ENCODE peak calls at places on chromosomes 4 and X, in ten cellular contexts. B, E, X, K, R, Q, J, I, M and V are unnamed samples.

GRCh38 chr4:113141901-113142346 is 92.5 kb downstream of the ANK2 start:
- DNase-seq in B (no peak), E (no peak), X (no peak), K (peak), R (no peak), Q (no peak), J (no peak), I (peak), M (peak), V (no peak)

GRCh38 chr4:102871772-102872171 is 3.0 kb downstream of the CISD2 start:
- DNase-seq in B (no peak), E (no peak), X (no peak), K (no peak), R (no peak), Q (no peak), J (no peak), I (no peak), M (no peak), V (no peak)

GRCh38 chrX:23554304-23554703 is 113.0 kb upstream of the PRDX4 start:
- DNase-seq in B (no peak), E (no peak), X (no peak), K (peak), R (no peak), Q (no peak), J (no peak), I (peak), M (peak), V (no peak)

GRCh38 chr4:88610771-88611170 is 18.5 kb downstream of the HERC3 start:
- DNase-seq in B (peak), E (no peak), X (no peak), K (no peak), R (no peak), Q (no peak), J (peak), I (no peak), M (peak), V (no peak)

GRCh38 chrX:12792711-12793110 is 1.5 kb downstream of the PRPS2 start:
- DNase-seq in B (no peak), E (no peak), X (no peak), K (no peak), R (no peak), Q (no peak), J (no peak), I (no peak), M (no peak), V (no peak)

GRCh38 chrX:4435905-4436304 is 722.5 kb upstream of the PRKX start:
- DNase-seq in B (no peak), E (no peak), X (no peak), K (no peak), R (no peak), Q (no peak), J (no peak), I (no peak), M (no peak), V (no peak)

GRCh38 chr4:169993531-169993930 is 32.7 kb downstream of the MFAP3L start:
- DNase-seq in B (no peak), E (no peak), X (no peak), K (no peak), R (no peak), Q (no peak), J (no peak), I (no peak), M (no peak), V (no peak)

GRCh38 chr4:159008671-159009070 is 94.2 kb upstream of the RAPGEF2 start:
- DNase-seq in B (no peak), E (no peak), X (no peak), K (no peak), R (no peak), Q (no peak), J (no peak), I (no peak), M (no peak), V (no peak)

GRCh38 chr4:105710012-105710600 is 1.5 kb downstream of the GSTCD start:
- DNase-seq in B (no peak), E (no peak), X (no peak), K (no peak), R (no peak), Q (no peak), J (no peak), I (no peak), M (no peak), V (peak)

GRCh38 chr4:178556796-178557195 is 1114.6 kb upstream of the AGA start:
- DNase-seq in B (no peak), E (no peak), X (no peak), K (peak), R (no peak), Q (no peak), J (no peak), I (peak), M (no peak), V (no peak)

GRCh38 chrX:124098089-124098488 is 136.6 kb downstream of the STAG2 start:
- DNase-seq in B (no peak), E (no peak), X (no peak), K (peak), R (no peak), Q (no peak), J (no peak), I (no peak), M (peak), V (no peak)

GRCh38 chrX:108312938-108313337 is 125.3 kb downstream of the COL4A6 start:
- DNase-seq in B (peak), E (no peak), X (peak), K (peak), R (no peak), Q (no peak), J (peak), I (peak), M (peak), V (no peak)

GRCh38 chr4:478373-478772 is 20.6 kb downstream of the ZNF721 start:
- DNase-seq in B (no peak), E (no peak), X (no peak), K (no peak), R (no peak), Q (no peak), J (no peak), I (no peak), M (peak), V (no peak)

GRCh38 chr4:185142911-185143595 is at the start of gene SLC25A4:
- DNase-seq in B (peak), E (peak), X (peak), K (peak), R (peak), Q (peak), J (peak), I (peak), M (peak), V (peak)

GRCh38 chr4:84479663-84480062 is 19.4 kb downstream of the NKX6-1 start:
- DNase-seq in B (no peak), E (no peak), X (no peak), K (no peak), R (no peak), Q (no peak), J (no peak), I (no peak), M (no peak), V (no peak)

GRCh38 chrX:154310991-154311541 is 15.5 kb downstream of the TKTL1 start:
- DNase-seq in B (no peak), E (no peak), X (no peak), K (no peak), R (no peak), Q (no peak), J (no peak), I (no peak), M (peak), V (no peak)

GRCh38 chrX:24955372-24955771 is 60.4 kb downstream of the ARX start:
- DNase-seq in B (no peak), E (no peak), X (no peak), K (no peak), R (no peak), Q (no peak), J (no peak), I (no peak), M (no peak), V (no peak)

GRCh38 chr4:113700602-113701150 is 60.9 kb downstream of the CAMK2D start:
- DNase-seq in B (no peak), E (no peak), X (no peak), K (no peak), R (no peak), Q (no peak), J (no peak), I (no peak), M (no peak), V (no peak)

GRCh38 chr4:104829761-104830160 is 316.9 kb upstream of the TET2 start:
- DNase-seq in B (no peak), E (no peak), X (no peak), K (no peak), R (no peak), Q (no peak), J (no peak), I (no peak), M (no peak), V (no peak)

GRCh38 chrX:47831788-47832187 is 4.9 kb upstream of the ZNF81 start:
- DNase-seq in B (peak), E (peak), X (peak), K (peak), R (peak), Q (peak), J (no peak), I (peak), M (peak), V (peak)

GRCh38 chr4:141560056-141560455 is 76.3 kb upstream of the IL15 start:
- DNase-seq in B (no peak), E (no peak), X (no peak), K (no peak), R (no peak), Q (no peak), J (no peak), I (no peak), M (peak), V (no peak)

GRCh38 chrX:153460826-153461225 is 9.6 kb downstream of the HAUS7 start:
- DNase-seq in B (no peak), E (peak), X (peak), K (peak), R (peak), Q (peak), J (peak), I (no peak), M (peak), V (no peak)

GRCh38 chr4:180828455-180829018 is 1414.7 kb upstream of the TENM3 start:
- DNase-seq in B (no peak), E (no peak), X (no peak), K (peak), R (no peak), Q (no peak), J (no peak), I (peak), M (peak), V (no peak)

GRCh38 chr4:8201341-8201781 is 2.3 kb downstream of the SH3TC1 start:
- DNase-seq in B (no peak), E (peak), X (no peak), K (no peak), R (peak), Q (no peak), J (no peak), I (no peak), M (no peak), V (no peak)

GRCh38 chrX:129496625-129497024 is 26.7 kb downstream of the SMARCA1 start:
- DNase-seq in B (no peak), E (no peak), X (no peak), K (no peak), R (no peak), Q (no peak), J (no peak), I (no peak), M (peak), V (no peak)

GRCh38 chrX:129494887-129495286 is 28.4 kb downstream of the SMARCA1 start:
- DNase-seq in B (no peak), E (no peak), X (no peak), K (no peak), R (no peak), Q (no peak), J (no peak), I (no peak), M (no peak), V (no peak)

GRCh38 chrX:129493643-129494042 is 29.6 kb downstream of the SMARCA1 start:
- DNase-seq in B (no peak), E (no peak), X (no peak), K (no peak), R (no peak), Q (no peak), J (no peak), I (no peak), M (peak), V (no peak)

GRCh38 chrX:129495941-129496340 is 27.3 kb downstream of the SMARCA1 start:
- DNase-seq in B (no peak), E (no peak), X (no peak), K (no peak), R (no peak), Q (no peak), J (no peak), I (no peak), M (peak), V (no peak)

DNA sequence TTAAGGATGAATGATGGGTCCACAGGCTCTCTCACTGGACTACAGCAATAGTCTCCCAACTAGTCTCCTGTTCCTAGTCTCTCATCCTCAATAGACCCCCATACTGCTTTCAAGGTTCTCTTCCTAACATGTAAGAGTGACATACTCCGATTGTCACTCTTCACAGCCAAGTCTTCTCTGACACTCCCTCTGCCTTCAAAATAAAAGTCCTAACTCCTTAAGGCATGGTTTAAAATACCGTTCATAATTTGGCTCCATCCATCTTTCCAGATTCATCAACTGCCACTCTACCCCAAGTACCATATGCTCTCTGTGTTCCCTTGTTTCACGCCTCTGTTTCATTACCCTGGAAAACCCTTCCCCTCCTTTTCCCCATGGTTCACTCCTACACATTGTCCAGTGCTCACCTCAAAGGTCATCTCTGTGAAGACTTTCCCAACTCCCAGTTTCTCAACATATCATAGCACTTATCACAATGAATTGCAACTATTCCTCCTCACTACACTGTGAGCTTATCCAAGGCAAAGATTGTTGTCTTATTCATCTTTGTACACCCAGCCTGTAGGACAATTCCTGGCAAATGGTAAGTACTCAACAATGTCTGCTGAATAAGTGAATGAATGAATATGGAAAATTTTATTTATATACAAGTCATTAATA is 26.0 kb downstream of the SMARCA1 start:
- DNase-seq in B (no peak), E (no peak), X (no peak), K (no peak), R (no peak), Q (no peak), J (no peak), I (no peak), M (no peak), V (no peak)
- H3K27ac ChIP-seq in B (no peak), E (no peak), X (no peak), K (no peak), R (no peak), Q (no peak), J (no peak), I (no peak), M (no peak), V (no peak)

GRCh38 chrX:54529166-54529558 is 857 bp upstream of the GNL3L start:
- DNase-seq in B (no peak), E (no peak), X (no peak), K (no peak), R (no peak), Q (no peak), J (no peak), I (no peak), M (no peak), V (no peak)

GRCh38 chrX:54529559-54530357 is at the start of gene GNL3L:
- DNase-seq in B (peak), E (peak), X (peak), K (peak), R (peak), Q (peak), J (peak), I (peak), M (peak), V (peak)

GRCh38 chrX:54534271-54534670 is 4.3 kb downstream of the GNL3L start:
- DNase-seq in B (no peak), E (no peak), X (no peak), K (no peak), R (no peak), Q (no peak), J (no peak), I (no peak), M (no peak), V (no peak)

GRCh38 chrX:54530358-54530900 is 410 bp downstream of the GNL3L start:
- DNase-seq in B (no peak), E (no peak), X (no peak), K (no peak), R (no peak), Q (no peak), J (no peak), I (no peak), M (no peak), V (no peak)
- TF ChIP-seq POLR2A in B (no peak), E (no peak), X (no peak), K (no peak), R (no peak), Q (no peak), J (no peak), I (no peak), M (no peak), V (no peak)

GRCh38 chrX:10512258-10512657 is 108.1 kb downstream of the MID1 start:
- DNase-seq in B (no peak), E (no peak), X (no peak), K (no peak), R (no peak), Q (no peak), J (no peak), I (no peak), M (peak), V (no peak)

GRCh38 chrX:10516781-10517322 is 103.5 kb downstream of the MID1 start:
- DNase-seq in B (no peak), E (no peak), X (no peak), K (no peak), R (no peak), Q (no peak), J (no peak), I (no peak), M (no peak), V (no peak)

GRCh38 chrX:10512741-10513140 is 107.6 kb downstream of the MID1 start:
- DNase-seq in B (no peak), E (no peak), X (no peak), K (no peak), R (no peak), Q (no peak), J (no peak), I (no peak), M (no peak), V (no peak)

GRCh38 chrX:10513974-10514373 is 106.4 kb downstream of the MID1 start:
- DNase-seq in B (no peak), E (no peak), X (no peak), K (peak), R (no peak), Q (no peak), J (no peak), I (no peak), M (no peak), V (no peak)

DNA sequence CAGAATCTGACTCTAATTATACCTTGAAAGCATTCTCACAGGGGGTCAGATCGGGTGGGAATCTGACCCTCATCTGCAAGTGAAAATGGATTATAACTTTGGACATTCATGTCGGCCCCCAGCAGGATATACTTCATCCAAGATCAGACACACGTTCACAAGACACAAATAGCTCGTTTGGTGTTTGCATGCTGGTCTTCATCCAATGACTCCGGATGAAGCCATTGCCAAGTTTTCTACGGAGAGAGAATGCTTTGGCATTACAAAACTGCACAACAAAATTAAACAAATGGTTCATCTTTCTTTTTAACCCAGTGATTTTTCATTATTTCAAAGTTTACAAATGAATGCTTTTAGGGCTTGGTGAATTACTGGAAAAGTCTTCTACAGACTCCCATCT is 105.5 kb downstream of the MID1 start:
- DNase-seq in B (no peak), E (no peak), X (no peak), K (no peak), R (no peak), Q (no peak), J (no peak), I (no peak), M (peak), V (no peak)
- H3K27ac ChIP-seq in B (no peak), E (peak), X (no peak), K (no peak), R (no peak), Q (no peak), J (peak), I (no peak), M (no peak), V (no peak)

DNA sequence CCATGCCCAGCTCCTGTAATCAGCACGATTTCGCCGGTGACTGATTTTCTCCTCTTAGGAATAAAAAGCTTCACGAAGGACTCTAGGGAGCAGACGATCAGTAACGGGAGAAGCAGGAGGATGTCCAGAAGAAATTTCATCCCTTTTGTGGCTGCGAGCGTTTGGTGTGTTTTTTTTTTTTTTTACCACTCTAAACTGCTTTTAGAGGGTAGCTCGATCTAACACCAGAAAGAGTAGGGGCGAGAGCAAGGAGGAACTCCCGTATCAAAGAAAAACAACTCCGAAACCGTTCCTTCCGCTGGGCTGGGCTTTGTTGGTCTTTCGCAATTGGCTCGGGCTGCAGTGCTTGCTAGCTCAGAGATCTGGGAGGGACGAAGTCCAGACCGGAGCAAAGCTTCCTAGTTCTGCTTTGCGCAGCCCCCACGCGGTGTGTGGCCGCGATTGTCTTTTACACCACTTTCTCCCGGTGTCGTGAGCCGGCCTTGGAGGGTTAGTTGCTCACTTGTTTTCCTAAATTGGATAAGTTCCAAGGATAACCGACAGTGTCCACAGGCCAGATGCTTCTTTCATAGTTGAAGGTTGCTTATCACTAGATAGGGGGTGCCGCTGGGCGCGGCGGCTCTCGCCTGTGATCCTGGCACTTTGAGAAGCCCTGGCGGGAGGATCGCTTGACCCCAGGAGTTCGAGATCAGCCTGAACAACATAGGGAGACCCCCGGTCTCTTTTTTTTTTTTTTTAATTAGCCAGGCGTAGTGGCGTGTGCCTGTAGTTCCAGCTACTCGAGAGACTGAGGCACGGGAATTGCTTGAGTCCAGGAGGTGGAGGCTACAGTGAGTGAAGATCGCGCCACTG is at the start of gene HSD17B11:
- DNase-seq in B (peak), E (peak), X (peak), K (peak), R (peak), Q (peak), J (peak), I (peak), M (peak), V (peak)
- TF ChIP-seq POLR2A in B (peak), E (peak), X (no peak), K (peak), R (peak), Q (peak), J (no peak), I (peak), M (no peak), V (peak)

GRCh38 chrX:115616943-115617563 is 56.1 kb downstream of the PLS3 start:
- DNase-seq in B (no peak), E (no peak), X (no peak), K (peak), R (no peak), Q (no peak), J (no peak), I (peak), M (peak), V (no peak)
- H3K27ac ChIP-seq in B (peak), E (peak), X (peak), K (peak), R (peak), Q (no peak), J (peak), I (no peak), M (peak), V (peak)

GRCh38 chr4:3675251-3676115 is 90.7 kb upstream of the ADRA2C start:
- DNase-seq in B (peak), E (no peak), X (no peak), K (peak), R (no peak), Q (no peak), J (no peak), I (peak), M (no peak), V (no peak)
- TF ChIP-seq POLR2A in B (no peak), E (no peak), X (no peak), K (no peak), R (no peak), Q (no peak), J (no peak), I (no peak), M (no peak), V (no peak)

GRCh38 chr4:38009949-38010348 is 49.8 kb downstream of the PTTG2 start:
- DNase-seq in B (no peak), E (no peak), X (no peak), K (no peak), R (no peak), Q (no peak), J (no peak), I (no peak), M (no peak), V (no peak)
- H3K27ac ChIP-seq in B (no peak), E (peak), X (no peak), K (no peak), R (peak), Q (no peak), J (peak), I (no peak), M (no peak), V (peak)